ENCODE peak calls at places on chromosome 16, in four cellular contexts. One of them, this sample, is unnamed.

GRCh38 chr16:17836868-17837602 is 366.3 kb upstream of the XYLT1 start:
- DNase-seq in HS-5: peak; percentile 78
- DNase-seq in pancreas: no peak
- DNase-seq in MCF 10A: peak; percentile 87
- DNase-seq in this sample: no peak

GRCh38 chr16:1308036-1308976 is 1.1 kb upstream of the UBE2I start:
- DNase-seq in HS-5: no peak
- DNase-seq in MCF 10A: peak; percentile 38
- DNase-seq in pancreas: no peak
- DNase-seq in this sample: no peak

GRCh38 chr16:88973007-88973410 is 4.0 kb downstream of the CBFA2T3 start:
- DNase-seq in MCF 10A: no peak
- DNase-seq in pancreas: no peak
- DNase-seq in HS-5: no peak
- DNase-seq in this sample: no peak

GRCh38 chr16:30926333-30926811 is 3.0 kb downstream of the FBXL19 start:
- DNase-seq in HS-5: no peak
- DNase-seq in pancreas: no peak
- DNase-seq in MCF 10A: no peak
- DNase-seq in this sample: no peak

GRCh38 chr16:3413730-3414379 is 12.8 kb downstream of the ZNF174 start:
- DNase-seq in pancreas: no peak
- DNase-seq in MCF 10A: no peak
- DNase-seq in HS-5: no peak
- DNase-seq in this sample: no peak

GRCh38 chr16:27982184-27982583 is 81.3 kb downstream of the GSG1L start:
- DNase-seq in pancreas: no peak
- DNase-seq in MCF 10A: no peak
- DNase-seq in HS-5: no peak
- DNase-seq in this sample: no peak

GRCh38 chr16:27483624-27484023 is 66.1 kb downstream of the GTF3C1 start:
- DNase-seq in pancreas: no peak
- DNase-seq in HS-5: no peak
- DNase-seq in MCF 10A: no peak
- DNase-seq in this sample: no peak

GRCh38 chr16:27461483-27462171 is 59.7 kb downstream of the IL21R start:
- DNase-seq in MCF 10A: no peak
- DNase-seq in HS-5: no peak
- DNase-seq in pancreas: no peak
- DNase-seq in this sample: no peak

GRCh38 chr16:28494141-28494851 is at the start of gene APOBR:
- DNase-seq in pancreas: no peak
- DNase-seq in MCF 10A: no peak
- DNase-seq in HS-5: no peak
- DNase-seq in this sample: peak; percentile 95

GRCh38 chr16:13098536-13098935 is 197.1 kb downstream of the SHISA9 start:
- DNase-seq in pancreas: no peak
- DNase-seq in MCF 10A: peak; percentile 88
- DNase-seq in HS-5: no peak
- DNase-seq in this sample: no peak

GRCh38 chr16:23466162-23466885 is 13.3 kb upstream of the COG7 start:
- DNase-seq in pancreas: no peak
- DNase-seq in HS-5: peak; percentile 77
- DNase-seq in MCF 10A: peak; percentile 82
- DNase-seq in this sample: no peak

GRCh38 chr16:55478827-55479559 is at the start of gene MMP2:
- DNase-seq in HS-5: no peak
- DNase-seq in pancreas: peak; percentile 16
- DNase-seq in MCF 10A: no peak
- DNase-seq in this sample: no peak

GRCh38 chr16:54588026-54588425 is 301.4 kb upstream of the IRX3 start:
- DNase-seq in MCF 10A: no peak
- DNase-seq in pancreas: no peak
- DNase-seq in HS-5: no peak
- DNase-seq in this sample: no peak

This sample was measured in GM12865.